ENCODE peak calls at places on chromosome 9, in six cellular contexts. G is heart left ventricle, A is astrocyte, Y is OCI-LY7, T is colonic mucosa, Q is fibroblast of pulmonary artery. H is an unnamed sample.

GRCh38 chr9:1612886-1613285 is 402.3 kb upstream of the SMARCA2 start:
- DNase-seq in Q (no peak), T (no peak), G (no peak), A (no peak), Y (no peak), H (no peak)

GRCh38 chr9:138045541-138046490 is 168.2 kb downstream of the CACNA1B start:
- DNase-seq in Q (no peak), T (peak), Y (no peak), G (no peak), A (no peak), H (no peak)

GRCh38 chr9:81132318-81132717 is 557.0 kb downstream of the TLE1 start:
- DNase-seq in G (no peak), T (no peak), Q (no peak), Y (no peak), A (peak), H (peak)

GRCh38 chr9:87148391-87149237 is 201.3 kb upstream of the GAS1 start:
- DNase-seq in Q (peak), Y (no peak), T (peak), G (peak), A (peak), H (peak)

GRCh38 chr9:133945977-133946753 is 46.0 kb downstream of the VAV2 start:
- DNase-seq in Q (no peak), G (peak), Y (peak), A (no peak), T (no peak), H (no peak)

GRCh38 chr9:133247632-133248031 is 27.4 kb downstream of the ABO start:
- DNase-seq in A (no peak), Q (no peak), G (no peak), Y (no peak), T (no peak), H (no peak)

GRCh38 chr9:36102742-36103495 is 33.6 kb upstream of the GLIPR2 start:
- DNase-seq in Y (peak), Q (peak), T (peak), A (peak), G (peak), H (peak)

GRCh38 chr9:38068616-38068865 is 486 bp downstream of the SHB start:
- DNase-seq in T (peak), Q (peak), A (no peak), G (peak), Y (peak), H (peak)

GRCh38 chr9:119020730-119021333 is 348.4 kb downstream of the BRINP1 start:
- DNase-seq in Q (no peak), A (no peak), Y (no peak), T (no peak), G (no peak), H (no peak)

GRCh38 chr9:2477755-2478154 is 143.8 kb upstream of the VLDLR start:
- DNase-seq in Q (peak), Y (no peak), A (no peak), G (no peak), T (no peak), H (peak)

GRCh38 chr9:82223442-82223841 is 234.9 kb downstream of the SPATA31D1 start:
- DNase-seq in Q (peak), A (peak), T (no peak), G (no peak), Y (no peak), H (peak)

GRCh38 chr9:118321823-118322222 is 617.6 kb downstream of the TLR4 start:
- DNase-seq in Q (no peak), Y (no peak), A (no peak), T (no peak), G (peak), H (no peak)

GRCh38 chr9:109182940-109183798 is 16.1 kb upstream of the FRRS1L start:
- DNase-seq in Q (peak), A (peak), G (peak), T (peak), Y (peak), H (peak)

GRCh38 chr9:77161966-77162365 is 15.4 kb upstream of the VPS13A start:
- DNase-seq in Y (no peak), Q (peak), A (no peak), T (no peak), G (no peak), H (peak)
- TF ChIP-seq CTCF in Y (no peak), Q (no peak), A (no peak), T (no peak), G (no peak), H (no peak)

GRCh38 chr9:84935528-84936117 is 266.1 kb downstream of the NTRK2 start:
- DNase-seq in Y (no peak), A (no peak), G (no peak), T (no peak), Q (no peak), H (no peak)
- H3K4me3 ChIP-seq in Y (no peak), A (no peak), G (no peak), T (no peak), Q (no peak), H (no peak)

GRCh38 chr9:98673681-98674080 is 35.1 kb downstream of the GABBR2 start:
- DNase-seq in Y (no peak), G (no peak), T (no peak), A (no peak), Q (no peak), H (no peak)

GRCh38 chr9:98678244-98678842 is 30.4 kb downstream of the GABBR2 start:
- DNase-seq in G (no peak), Q (peak), A (no peak), T (no peak), Y (peak), H (peak)
- TF ChIP-seq CTCF in G (peak), Q (peak), A (peak), T (peak), Y (peak), H (peak)

DNA sequence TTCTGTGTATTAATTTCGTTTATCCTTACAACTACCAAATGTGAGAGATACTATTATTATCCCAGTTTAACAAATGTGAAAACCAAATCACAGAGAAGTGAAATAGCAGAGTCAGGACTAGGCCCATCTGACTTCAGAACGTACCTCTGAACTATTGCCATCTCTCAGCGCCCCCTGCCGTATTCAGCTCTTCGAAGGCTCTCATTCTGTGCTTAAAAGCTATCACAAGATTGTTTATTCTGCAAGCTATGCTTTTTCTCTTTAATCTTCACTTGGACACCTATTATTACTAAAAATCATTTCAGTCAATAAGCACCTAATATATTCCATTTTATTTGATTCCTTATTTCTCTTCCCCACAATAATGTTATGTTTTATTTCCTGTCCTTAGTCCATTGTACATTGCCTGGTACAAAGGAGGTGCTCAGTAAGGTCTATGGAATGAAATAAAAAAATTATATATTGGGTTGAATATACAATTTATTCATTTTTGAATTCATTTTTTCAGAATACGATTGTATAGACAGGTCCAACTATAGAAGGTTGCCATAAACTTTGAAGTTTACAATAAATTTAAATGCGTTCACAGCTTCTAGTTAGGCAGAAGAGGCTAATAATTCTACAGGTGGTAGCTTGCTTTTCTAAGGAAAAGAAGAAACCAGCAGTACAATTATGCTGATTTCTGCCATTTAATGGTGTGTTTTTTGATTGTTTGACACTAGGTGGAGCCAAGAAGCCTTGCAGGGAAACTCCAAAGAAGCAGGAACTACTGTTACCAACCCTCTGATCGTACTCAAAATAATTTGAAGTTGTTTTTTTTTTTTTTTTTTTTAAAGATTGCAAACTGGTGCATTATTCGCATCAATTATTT is 202.2 kb upstream of the DMRTA1 start:
- DNase-seq in Q (peak), Y (peak), G (no peak), A (peak), T (peak), H (peak)
- H3K4me3 ChIP-seq in Q (no peak), Y (no peak), G (no peak), A (no peak), T (no peak), H (peak)

DNA sequence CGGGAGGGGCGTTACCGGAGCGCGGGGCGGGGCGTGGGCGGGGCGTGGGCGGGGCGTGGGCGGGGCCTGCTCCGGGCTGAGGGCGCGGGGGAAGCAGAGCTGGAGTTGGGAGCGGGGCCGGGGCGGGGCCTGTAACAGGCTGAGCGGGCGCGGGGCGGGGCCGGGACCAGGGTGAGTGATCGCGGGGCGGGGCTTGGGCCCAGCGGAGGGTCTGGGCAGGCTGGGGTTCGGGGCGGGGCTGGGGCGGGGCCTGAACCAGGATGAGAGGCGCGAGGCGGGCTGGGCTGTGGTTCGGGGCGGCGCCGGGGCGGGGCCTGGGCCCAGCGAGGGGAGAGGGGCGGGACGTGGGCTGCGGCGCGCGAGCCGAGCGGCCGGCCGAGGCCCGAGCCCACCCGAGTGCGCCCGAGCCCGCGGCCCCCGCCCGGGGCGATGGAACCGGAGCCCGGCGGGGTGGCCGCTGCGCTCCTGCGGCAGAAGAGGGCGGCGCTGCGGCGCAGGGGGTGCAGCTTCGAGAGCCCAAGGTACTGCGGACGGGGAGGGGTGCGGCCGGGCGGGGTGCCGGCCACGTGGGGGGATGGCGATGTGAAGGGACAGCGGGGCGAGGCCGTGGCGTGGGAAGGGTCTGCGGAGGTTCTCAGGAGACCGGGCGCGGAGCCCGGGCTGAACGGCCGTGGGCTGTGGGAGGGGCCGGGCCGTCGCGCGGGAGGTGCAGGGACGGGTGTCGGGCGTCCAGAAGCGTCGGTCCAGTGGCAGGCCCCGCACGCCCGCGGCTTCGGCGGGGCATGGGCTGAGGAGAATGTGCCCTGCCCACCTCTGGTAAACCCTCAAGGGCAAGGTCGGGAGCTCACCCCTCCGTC is 39.5 kb upstream of the GARNL3 start:
- DNase-seq in G (peak), A (peak), T (peak), Y (peak), Q (peak), H (peak)
- TF ChIP-seq CTCF in G (no peak), A (no peak), T (no peak), Y (no peak), Q (no peak), H (no peak)

GRCh38 chr9:136700959-136701664 is 11.3 kb upstream of the DIPK1B start:
- DNase-seq in Y (no peak), A (no peak), Q (no peak), G (no peak), T (no peak), H (no peak)
- H3K4me3 ChIP-seq in Y (no peak), A (no peak), Q (no peak), G (peak), T (no peak), H (no peak)

GRCh38 chr9:123451011-123451410 is 95.0 kb downstream of the CRB2 start:
- DNase-seq in Y (no peak), Q (no peak), G (no peak), A (no peak), T (no peak), H (no peak)

GRCh38 chr9:123445116-123445515 is 89.1 kb downstream of the CRB2 start:
- DNase-seq in Q (no peak), G (no peak), T (no peak), Y (no peak), A (no peak), H (no peak)

GRCh38 chr9:123445981-123446610 is 90.1 kb downstream of the CRB2 start:
- DNase-seq in A (peak), Q (peak), G (no peak), T (no peak), Y (no peak), H (no peak)

GRCh38 chr9:123450096-123450495 is 94.1 kb downstream of the CRB2 start:
- DNase-seq in Y (no peak), Q (no peak), A (no peak), T (no peak), G (no peak), H (no peak)

DNA sequence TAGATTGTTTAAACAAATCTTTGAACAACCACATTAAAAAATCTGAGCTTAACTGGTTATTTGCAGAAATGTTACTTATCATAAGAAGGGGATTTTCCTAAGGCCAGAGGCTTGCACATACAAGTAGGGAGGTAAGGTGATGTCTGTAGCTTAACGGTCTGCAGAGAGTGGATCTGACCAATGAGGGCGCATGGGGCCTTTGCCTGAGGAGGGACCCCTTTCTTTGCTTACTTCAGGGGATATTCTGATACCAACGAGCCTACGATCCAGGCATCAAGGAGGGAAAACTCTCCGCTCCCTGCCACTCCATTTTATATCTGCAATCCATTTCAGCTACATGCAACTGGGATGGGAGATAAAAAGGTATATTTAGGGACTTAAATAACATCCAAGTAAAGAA is 92.2 kb downstream of the CRB2 start:
- DNase-seq in A (no peak), G (no peak), Q (no peak), Y (no peak), T (no peak), H (no peak)
- TF ChIP-seq CTCF in A (no peak), G (no peak), Q (no peak), Y (no peak), T (no peak), H (no peak)

GRCh38 chr9:122227576-122227903 is 1.2 kb downstream of the LHX6 start:
- DNase-seq in Q (no peak), Y (no peak), T (no peak), A (no peak), G (no peak), H (no peak)
- H3K4me3 ChIP-seq in Q (no peak), Y (no peak), T (no peak), A (no peak), G (peak), H (no peak)

GRCh38 chr9:10268500-10269485 is 344.0 kb downstream of the PTPRD start:
- DNase-seq in Y (peak), A (peak), G (peak), T (no peak), Q (peak), H (peak)
- TF ChIP-seq CTCF in Y (peak), A (peak), G (peak), T (no peak), Q (peak), H (peak)

H was measured in choroid plexus epithelial cell.